ENCODE peak calls at places on chromosomes 3 and 15, in ten cellular contexts. One of them, this sample, is unnamed.

GRCh38 chr3:115876860-115877646 is 253.7 kb downstream of the GAP43 start:
- DNase-seq in caudate nucleus: no peak
- DNase-seq in OCI-M1: peak; percentile 26
- DNase-seq in adrenal gland: no peak
- DNase-seq in EL: no peak
- DNase-seq in B cell: no peak
- DNase-seq in NCI-H1048: no peak
- DNase-seq in GM04504: no peak
- DNase-seq in esophagus squamous epithelium: no peak
- DNase-seq in left ventricle myocardium superior: no peak
- DNase-seq in this sample: no peak

GRCh38 chr3:3636815-3637214 is 162.4 kb upstream of the LRRN1 start:
- DNase-seq in caudate nucleus: no peak
- DNase-seq in OCI-M1: no peak
- DNase-seq in adrenal gland: no peak
- DNase-seq in EL: no peak
- DNase-seq in B cell: no peak
- DNase-seq in NCI-H1048: no peak
- DNase-seq in GM04504: no peak
- DNase-seq in esophagus squamous epithelium: no peak
- DNase-seq in left ventricle myocardium superior: no peak
- DNase-seq in this sample: no peak

GRCh38 chr3:103684956-103685355 is 1250.1 kb downstream of the ZPLD1 start:
- DNase-seq in caudate nucleus: no peak
- DNase-seq in OCI-M1: no peak
- DNase-seq in adrenal gland: no peak
- DNase-seq in EL: no peak
- DNase-seq in B cell: no peak
- DNase-seq in NCI-H1048: no peak
- DNase-seq in GM04504: no peak
- DNase-seq in esophagus squamous epithelium: no peak
- DNase-seq in left ventricle myocardium superior: no peak
- DNase-seq in this sample: no peak

GRCh38 chr3:29447946-29448632 is 167.2 kb downstream of the RBMS3 start:
- DNase-seq in caudate nucleus: no peak
- DNase-seq in OCI-M1: no peak
- DNase-seq in adrenal gland: no peak
- DNase-seq in EL: no peak
- DNase-seq in B cell: no peak
- DNase-seq in NCI-H1048: no peak
- DNase-seq in GM04504: no peak
- DNase-seq in esophagus squamous epithelium: no peak
- DNase-seq in left ventricle myocardium superior: no peak
- DNase-seq in this sample: no peak

GRCh38 chr3:8497582-8497981 is 4.0 kb upstream of the LMCD1 start:
- DNase-seq in caudate nucleus: no peak
- DNase-seq in OCI-M1: no peak
- DNase-seq in adrenal gland: no peak
- DNase-seq in EL: peak; percentile 75
- DNase-seq in B cell: no peak
- DNase-seq in NCI-H1048: no peak
- DNase-seq in GM04504: no peak
- DNase-seq in esophagus squamous epithelium: no peak
- DNase-seq in left ventricle myocardium superior: no peak
- DNase-seq in this sample: no peak

GRCh38 chr3:51789437-51789836 is 10.4 kb upstream of the IQCF6 start:
- DNase-seq in caudate nucleus: no peak
- DNase-seq in OCI-M1: no peak
- DNase-seq in adrenal gland: no peak
- DNase-seq in EL: no peak
- DNase-seq in B cell: no peak
- DNase-seq in NCI-H1048: no peak
- DNase-seq in GM04504: no peak
- DNase-seq in esophagus squamous epithelium: no peak
- DNase-seq in left ventricle myocardium superior: no peak
- DNase-seq in this sample: no peak

GRCh38 chr3:15896500-15896899 is 98.7 kb upstream of the ANKRD28 start:
- DNase-seq in caudate nucleus: no peak
- DNase-seq in OCI-M1: no peak
- DNase-seq in adrenal gland: no peak
- DNase-seq in EL: no peak
- DNase-seq in B cell: no peak
- DNase-seq in NCI-H1048: no peak
- DNase-seq in GM04504: no peak
- DNase-seq in esophagus squamous epithelium: no peak
- DNase-seq in left ventricle myocardium superior: no peak
- DNase-seq in this sample: no peak

GRCh38 chr3:126049289-126050049 is 34.5 kb downstream of the SLC41A3 start:
- DNase-seq in caudate nucleus: no peak
- DNase-seq in OCI-M1: no peak
- DNase-seq in adrenal gland: no peak
- DNase-seq in EL: no peak
- DNase-seq in B cell: no peak
- DNase-seq in NCI-H1048: no peak
- DNase-seq in GM04504: no peak
- DNase-seq in esophagus squamous epithelium: no peak
- DNase-seq in left ventricle myocardium superior: no peak
- DNase-seq in this sample: no peak

GRCh38 chr15:31342781-31343626 is 16.4 kb downstream of the KLF13 start:
- DNase-seq in caudate nucleus: no peak
- DNase-seq in OCI-M1: no peak
- DNase-seq in adrenal gland: no peak
- DNase-seq in EL: no peak
- DNase-seq in B cell: no peak
- DNase-seq in NCI-H1048: no peak
- DNase-seq in GM04504: no peak
- DNase-seq in esophagus squamous epithelium: no peak
- DNase-seq in left ventricle myocardium superior: no peak
- DNase-seq in this sample: no peak

GRCh38 chr3:134086616-134087015 is 56.9 kb upstream of the SLCO2A1 start:
- DNase-seq in caudate nucleus: no peak
- DNase-seq in OCI-M1: no peak
- DNase-seq in adrenal gland: no peak
- DNase-seq in EL: no peak
- DNase-seq in B cell: no peak
- DNase-seq in NCI-H1048: no peak
- DNase-seq in GM04504: no peak
- DNase-seq in esophagus squamous epithelium: no peak
- DNase-seq in left ventricle myocardium superior: no peak
- DNase-seq in this sample: no peak

GRCh38 chr3:4983739-4984510 is 4.7 kb downstream of the BHLHE40 start:
- DNase-seq in caudate nucleus: no peak
- DNase-seq in OCI-M1: no peak
- DNase-seq in adrenal gland: no peak
- DNase-seq in EL: peak; percentile 90
- DNase-seq in B cell: peak; percentile 78
- DNase-seq in NCI-H1048: no peak
- DNase-seq in GM04504: no peak
- DNase-seq in esophagus squamous epithelium: peak; percentile 62
- DNase-seq in left ventricle myocardium superior: peak; percentile 41
- DNase-seq in this sample: no peak

GRCh38 chr3:39251576-39251975 is 28.3 kb downstream of the CX3CR1 start:
- DNase-seq in caudate nucleus: no peak
- DNase-seq in OCI-M1: no peak
- DNase-seq in adrenal gland: no peak
- DNase-seq in EL: no peak
- DNase-seq in B cell: no peak
- DNase-seq in NCI-H1048: no peak
- DNase-seq in GM04504: no peak
- DNase-seq in esophagus squamous epithelium: no peak
- DNase-seq in left ventricle myocardium superior: no peak
- DNase-seq in this sample: no peak

GRCh38 chr3:59839283-59839682 is 789.5 kb upstream of the CFAP20DC start:
- DNase-seq in caudate nucleus: no peak
- DNase-seq in OCI-M1: peak; percentile 66
- DNase-seq in adrenal gland: no peak
- DNase-seq in EL: peak; percentile 23
- DNase-seq in B cell: no peak
- DNase-seq in NCI-H1048: no peak
- DNase-seq in GM04504: peak; percentile 10
- DNase-seq in esophagus squamous epithelium: no peak
- DNase-seq in left ventricle myocardium superior: no peak
- DNase-seq in this sample: no peak

GRCh38 chr15:100726426-100727190 is 124.2 kb downstream of the ASB7 start:
- DNase-seq in caudate nucleus: no peak
- DNase-seq in OCI-M1: no peak
- DNase-seq in adrenal gland: no peak
- DNase-seq in EL: peak; percentile 60
- DNase-seq in B cell: no peak
- DNase-seq in NCI-H1048: no peak
- DNase-seq in GM04504: no peak
- DNase-seq in esophagus squamous epithelium: no peak
- DNase-seq in left ventricle myocardium superior: no peak
- DNase-seq in this sample: no peak

GRCh38 chr3:71201939-71202338 is 381.6 kb downstream of the FOXP1 start:
- DNase-seq in caudate nucleus: peak; percentile 73
- DNase-seq in OCI-M1: no peak
- DNase-seq in adrenal gland: peak; percentile 40
- DNase-seq in EL: peak; percentile 8
- DNase-seq in B cell: no peak
- DNase-seq in NCI-H1048: no peak
- DNase-seq in GM04504: peak; percentile 28
- DNase-seq in esophagus squamous epithelium: no peak
- DNase-seq in left ventricle myocardium superior: peak; percentile 65
- DNase-seq in this sample: no peak

GRCh38 chr3:181711325-181712135 is at the start of gene SOX2:
- DNase-seq in caudate nucleus: peak; percentile 92
- DNase-seq in OCI-M1: peak; percentile 6
- DNase-seq in adrenal gland: no peak
- DNase-seq in EL: no peak
- DNase-seq in B cell: peak; percentile 62
- DNase-seq in NCI-H1048: peak; percentile 59
- DNase-seq in GM04504: no peak
- DNase-seq in esophagus squamous epithelium: no peak
- DNase-seq in left ventricle myocardium superior: peak; percentile 59
- DNase-seq in this sample: no peak

GRCh38 chr3:73637042-73637441 is 12.3 kb upstream of the PDZRN3 start:
- DNase-seq in caudate nucleus: no peak
- DNase-seq in OCI-M1: no peak
- DNase-seq in adrenal gland: no peak
- DNase-seq in EL: peak; percentile 57
- DNase-seq in B cell: no peak
- DNase-seq in NCI-H1048: no peak
- DNase-seq in GM04504: peak; percentile 38
- DNase-seq in esophagus squamous epithelium: no peak
- DNase-seq in left ventricle myocardium superior: no peak
- DNase-seq in this sample: no peak

GRCh38 chr3:18086078-18086477 is 339.1 kb downstream of the SATB1 start:
- DNase-seq in caudate nucleus: peak; percentile 39
- DNase-seq in OCI-M1: no peak
- DNase-seq in adrenal gland: no peak
- DNase-seq in EL: no peak
- DNase-seq in B cell: no peak
- DNase-seq in NCI-H1048: no peak
- DNase-seq in GM04504: no peak
- DNase-seq in esophagus squamous epithelium: no peak
- DNase-seq in left ventricle myocardium superior: no peak
- DNase-seq in this sample: no peak

GRCh38 chr3:147930417-147930816 is 521.3 kb downstream of the ZIC1 start:
- DNase-seq in caudate nucleus: no peak
- DNase-seq in OCI-M1: no peak
- DNase-seq in adrenal gland: no peak
- DNase-seq in EL: peak; percentile 76
- DNase-seq in B cell: no peak
- DNase-seq in NCI-H1048: no peak
- DNase-seq in GM04504: no peak
- DNase-seq in esophagus squamous epithelium: no peak
- DNase-seq in left ventricle myocardium superior: no peak
- DNase-seq in this sample: no peak

GRCh38 chr3:77256584-77257488 is 216.9 kb downstream of the ROBO2 start:
- DNase-seq in caudate nucleus: no peak
- DNase-seq in OCI-M1: no peak
- DNase-seq in adrenal gland: no peak
- DNase-seq in EL: no peak
- DNase-seq in B cell: no peak
- DNase-seq in NCI-H1048: no peak
- DNase-seq in GM04504: no peak
- DNase-seq in esophagus squamous epithelium: no peak
- DNase-seq in left ventricle myocardium superior: no peak
- DNase-seq in this sample: no peak

GRCh38 chr3:155024006-155024638 is 56.0 kb upstream of the MME start:
- DNase-seq in caudate nucleus: no peak
- DNase-seq in OCI-M1: no peak
- DNase-seq in adrenal gland: no peak
- DNase-seq in EL: peak; percentile 83
- DNase-seq in B cell: no peak
- DNase-seq in NCI-H1048: no peak
- DNase-seq in GM04504: no peak
- DNase-seq in esophagus squamous epithelium: no peak
- DNase-seq in left ventricle myocardium superior: no peak
- DNase-seq in this sample: no peak

GRCh38 chr3:43288366-43288765 is 2.0 kb downstream of the SNRK start:
- DNase-seq in caudate nucleus: no peak
- DNase-seq in OCI-M1: peak; percentile 82
- DNase-seq in adrenal gland: no peak
- DNase-seq in EL: peak; percentile 31
- DNase-seq in B cell: peak; percentile 61
- DNase-seq in NCI-H1048: no peak
- DNase-seq in GM04504: no peak
- DNase-seq in esophagus squamous epithelium: no peak
- DNase-seq in left ventricle myocardium superior: no peak
- DNase-seq in this sample: peak; percentile 31

GRCh38 chr3:48399387-48400172 is 27.6 kb downstream of the FBXW12 start:
- DNase-seq in caudate nucleus: no peak
- DNase-seq in OCI-M1: no peak
- DNase-seq in adrenal gland: no peak
- DNase-seq in EL: no peak
- DNase-seq in B cell: no peak
- DNase-seq in NCI-H1048: no peak
- DNase-seq in GM04504: no peak
- DNase-seq in esophagus squamous epithelium: no peak
- DNase-seq in left ventricle myocardium superior: no peak
- DNase-seq in this sample: no peak

GRCh38 chr3:128616516-128617269 is 33.9 kb downstream of the RPN1 start:
- DNase-seq in caudate nucleus: no peak
- DNase-seq in OCI-M1: no peak
- DNase-seq in adrenal gland: no peak
- DNase-seq in EL: no peak
- DNase-seq in B cell: no peak
- DNase-seq in NCI-H1048: no peak
- DNase-seq in GM04504: no peak
- DNase-seq in esophagus squamous epithelium: no peak
- DNase-seq in left ventricle myocardium superior: no peak
- DNase-seq in this sample: no peak

GRCh38 chr3:182697345-182697919 is 95.9 kb upstream of the ATP11B start:
- DNase-seq in caudate nucleus: no peak
- DNase-seq in OCI-M1: no peak
- DNase-seq in adrenal gland: no peak
- DNase-seq in EL: no peak
- DNase-seq in B cell: no peak
- DNase-seq in NCI-H1048: peak; percentile 23
- DNase-seq in GM04504: no peak
- DNase-seq in esophagus squamous epithelium: no peak
- DNase-seq in left ventricle myocardium superior: no peak
- DNase-seq in this sample: no peak

GRCh38 chr3:66885326-66886000 is 112.6 kb upstream of the KBTBD8 start:
- DNase-seq in caudate nucleus: no peak
- DNase-seq in OCI-M1: peak; percentile 43
- DNase-seq in adrenal gland: no peak
- DNase-seq in EL: peak; percentile 15
- DNase-seq in B cell: no peak
- DNase-seq in NCI-H1048: no peak
- DNase-seq in GM04504: no peak
- DNase-seq in esophagus squamous epithelium: no peak
- DNase-seq in left ventricle myocardium superior: no peak
- DNase-seq in this sample: no peak

GRCh38 chr15:101521563-101521962 is 32.1 kb upstream of the PCSK6 start:
- DNase-seq in caudate nucleus: no peak
- DNase-seq in OCI-M1: peak; percentile 54
- DNase-seq in adrenal gland: no peak
- DNase-seq in EL: no peak
- DNase-seq in B cell: no peak
- DNase-seq in NCI-H1048: no peak
- DNase-seq in GM04504: no peak
- DNase-seq in esophagus squamous epithelium: no peak
- DNase-seq in left ventricle myocardium superior: no peak
- DNase-seq in this sample: no peak

GRCh38 chr3:178761461-178761860 is 225.2 kb downstream of the KCNMB2 start:
- DNase-seq in caudate nucleus: no peak
- DNase-seq in OCI-M1: no peak
- DNase-seq in adrenal gland: no peak
- DNase-seq in EL: no peak
- DNase-seq in B cell: no peak
- DNase-seq in NCI-H1048: no peak
- DNase-seq in GM04504: no peak
- DNase-seq in esophagus squamous epithelium: no peak
- DNase-seq in left ventricle myocardium superior: no peak
- DNase-seq in this sample: no peak